ENCODE peak calls at places on chromosome 5, in five cellular contexts. D is amniotic epithelial cell, H is IMR-90, V is NCI-H2107, N is left colon. G is an unnamed sample.

GRCh38 chr5:109740329-109740728 is 50.6 kb downstream of the MAN2A1 start:
- DNase-seq in D (peak; percentile 26), H (peak; percentile 34), V (no peak), N (no peak), G (no peak)

GRCh38 chr5:178236685-178237084 is 4.1 kb upstream of the PHYKPL start:
- DNase-seq in D (no peak), H (no peak), V (no peak), N (peak; percentile 71), G (no peak)

GRCh38 chr5:219492-219891 is 1.4 kb downstream of the SDHA start:
- DNase-seq in D (peak; percentile 49), H (peak; percentile 50), V (no peak), N (no peak), G (peak; percentile 54)

GRCh38 chr5:956941-957729 is 51.5 kb upstream of the NKD2 start:
- DNase-seq in D (peak; percentile 94), H (peak; percentile 90), V (no peak), N (no peak), G (peak; percentile 97)

GRCh38 chr5:39192449-39193160 is 26.8 kb downstream of the FYB1 start:
- DNase-seq in D (no peak), H (no peak), V (no peak), N (no peak), G (no peak)

GRCh38 chr5:107948377-107948776 is 277.6 kb upstream of the EFNA5 start:
- DNase-seq in D (no peak), H (no peak), V (peak; percentile 21), N (no peak), G (no peak)

GRCh38 chr5:10251409-10251808 is 1.3 kb downstream of the CCT5 start:
- DNase-seq in D (no peak), H (no peak), V (no peak), N (no peak), G (no peak)

GRCh38 chr5:34045996-34046395 is 3.0 kb upstream of the C1QTNF3 start:
- DNase-seq in D (peak; percentile 18), H (peak; percentile 82), V (no peak), N (no peak), G (peak; percentile 13)

GRCh38 chr5:127290019-127290945 is at the start of gene MEGF10:
- DNase-seq in D (peak; percentile 20), H (peak; percentile 17), V (peak; percentile 6), N (no peak), G (peak; percentile 44)

GRCh38 chr5:173391031-173391430 is 62.8 kb upstream of the STC2 start:
- DNase-seq in D (peak; percentile 18), H (no peak), V (no peak), N (no peak), G (no peak)

GRCh38 chr5:150068071-150068470 is 18.3 kb downstream of the CSF1R start:
- DNase-seq in D (no peak), H (no peak), V (no peak), N (no peak), G (no peak)

GRCh38 chr5:180467028-180467427 is 27.2 kb upstream of the CNOT6 start:
- DNase-seq in D (peak; percentile 26), H (no peak), V (no peak), N (peak; percentile 82), G (peak; percentile 49)

GRCh38 chr5:60487885-60488425 is 212.0 kb downstream of the DEPDC1B start:
- DNase-seq in D (peak; percentile 22), H (no peak), V (no peak), N (peak; percentile 42), G (no peak)

GRCh38 chr5:10536511-10536910 is 27.4 kb upstream of the ANKRD33B start:
- DNase-seq in D (no peak), H (no peak), V (no peak), N (no peak), G (no peak)

GRCh38 chr5:105953616-105954015 is 1717.1 kb downstream of the EFNA5 start:
- DNase-seq in D (no peak), H (no peak), V (no peak), N (no peak), G (no peak)

GRCh38 chr5:136108131-136108739 is 24.4 kb upstream of the SMAD5 start:
- DNase-seq in D (no peak), H (no peak), V (no peak), N (no peak), G (no peak)

GRCh38 chr5:51684794-51685355 is 301.6 kb downstream of the ISL1 start:
- DNase-seq in D (peak; percentile 5), H (no peak), V (no peak), N (no peak), G (no peak)

GRCh38 chr5:114332925-114333324 is 28.9 kb upstream of the KCNN2 start:
- DNase-seq in D (peak; percentile 3), H (peak; percentile 24), V (no peak), N (no peak), G (no peak)

GRCh38 chr5:173495225-173495904 is 121.1 kb downstream of the BOD1 start:
- DNase-seq in D (no peak), H (peak; percentile 25), V (no peak), N (no peak), G (peak; percentile 11)

GRCh38 chr5:22473865-22474264 is 379.3 kb downstream of the CDH12 start:
- DNase-seq in D (peak; percentile 63), H (no peak), V (no peak), N (no peak), G (no peak)

G was measured in fibroblast of villous mesenchyme.